ENCODE peak calls at places on chromosome 19, in four cellular contexts. U is HL-60, Q is K562, M is GM12878. H is an unnamed sample.

GRCh38 chr19:36032251-36033104 is at the start of gene CLIP3:
- DNase-seq in U (no peak), Q (peak; percentile 44), M (no peak), H (peak; percentile 85)

GRCh38 chr19:37855098-37855497 is 51.3 kb downstream of the WDR87 start:
- DNase-seq in U (no peak), Q (no peak), M (no peak), H (peak; percentile 37)

GRCh38 chr19:13150919-13151604 is 851 bp downstream of the IER2 start:
- DNase-seq in U (no peak), Q (peak; percentile 36), M (no peak), H (no peak)

GRCh38 chr19:7605490-7606222 is 10.0 kb downstream of the CAMSAP3 start:
- DNase-seq in U (peak; percentile 43), Q (peak; percentile 94), M (peak; percentile 9), H (no peak)

GRCh38 chr19:7558667-7559066 is 23.1 kb downstream of the PNPLA6 start:
- DNase-seq in U (no peak), Q (no peak), M (no peak), H (no peak)

GRCh38 chr19:18433039-18433691 is 4.8 kb downstream of the ISYNA1 start:
- DNase-seq in U (no peak), Q (peak; percentile 54), M (no peak), H (no peak)

GRCh38 chr19:53903055-53903680 is 5.9 kb upstream of the CACNG7 start:
- DNase-seq in U (no peak), Q (peak; percentile 46), M (no peak), H (no peak)

GRCh38 chr19:16509141-16510061 is 13.2 kb downstream of the C19orf44 start:
- DNase-seq in U (no peak), Q (no peak), M (no peak), H (no peak)

GRCh38 chr19:54002495-54003315 is 11.3 kb downstream of the CACNG6 start:
- DNase-seq in U (no peak), Q (no peak), M (no peak), H (no peak)

GRCh38 chr19:12796146-12797071 is 5.1 kb downstream of the JUNB start:
- DNase-seq in U (no peak), Q (peak; percentile 54), M (no peak), H (no peak)

GRCh38 chr19:49999371-50000010 is 25.7 kb downstream of the VRK3 start:
- DNase-seq in U (no peak), Q (no peak), M (no peak), H (no peak)
- TF ChIP-seq SPI1 in U (no peak), Q (no peak), M (no peak), H (no peak)

DNA sequence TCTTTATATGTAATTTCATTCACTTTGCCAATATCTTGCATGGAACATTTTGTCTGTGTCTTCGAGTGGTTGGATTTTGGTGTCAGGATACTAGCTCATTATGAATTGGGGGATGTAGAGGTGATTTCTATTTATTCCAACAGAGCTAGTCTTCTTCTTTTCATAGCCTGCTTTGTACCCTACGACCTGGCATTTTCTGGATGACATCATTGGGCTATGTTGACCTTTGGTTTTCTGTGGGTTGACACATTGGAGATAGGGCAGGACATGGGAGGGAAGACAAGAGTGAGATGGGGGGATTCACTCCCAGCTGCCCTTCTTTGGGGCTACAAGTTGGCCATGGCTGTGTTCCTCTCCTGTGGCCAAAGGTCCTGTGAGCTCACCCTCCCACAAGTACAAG is 38.0 kb downstream of the WTIP start:
- DNase-seq in U (no peak), Q (no peak), M (no peak), H (no peak)
- TF ChIP-seq SPI1 in U (no peak), Q (no peak), M (no peak), H (no peak)

GRCh38 chr19:3142938-3143337 is 7.1 kb downstream of the GNA15 start:
- DNase-seq in U (no peak), Q (peak; percentile 3), M (no peak), H (no peak)

GRCh38 chr19:3137139-3137538 is 1.3 kb downstream of the GNA15 start:
- DNase-seq in U (no peak), Q (no peak), M (no peak), H (no peak)

GRCh38 chr19:3142292-3142670 is 6.4 kb downstream of the GNA15 start:
- DNase-seq in U (no peak), Q (peak; percentile 18), M (no peak), H (no peak)

GRCh38 chr19:3138268-3138667 is 2.4 kb downstream of the GNA15 start:
- DNase-seq in U (no peak), Q (no peak), M (no peak), H (no peak)

GRCh38 chr19:3140667-3141038 is 4.8 kb downstream of the GNA15 start:
- DNase-seq in U (no peak), Q (no peak), M (no peak), H (no peak)
- TF ChIP-seq SPI1 in U (no peak), Q (no peak), M (peak; percentile 20), H (no peak)

GRCh38 chr19:341386-342127 is 3.0 kb downstream of the MIER2 start:
- DNase-seq in U (no peak), Q (no peak), M (no peak), H (no peak)
- TF ChIP-seq SPI1 in U (no peak), Q (no peak), M (no peak), H (no peak)

DNA sequence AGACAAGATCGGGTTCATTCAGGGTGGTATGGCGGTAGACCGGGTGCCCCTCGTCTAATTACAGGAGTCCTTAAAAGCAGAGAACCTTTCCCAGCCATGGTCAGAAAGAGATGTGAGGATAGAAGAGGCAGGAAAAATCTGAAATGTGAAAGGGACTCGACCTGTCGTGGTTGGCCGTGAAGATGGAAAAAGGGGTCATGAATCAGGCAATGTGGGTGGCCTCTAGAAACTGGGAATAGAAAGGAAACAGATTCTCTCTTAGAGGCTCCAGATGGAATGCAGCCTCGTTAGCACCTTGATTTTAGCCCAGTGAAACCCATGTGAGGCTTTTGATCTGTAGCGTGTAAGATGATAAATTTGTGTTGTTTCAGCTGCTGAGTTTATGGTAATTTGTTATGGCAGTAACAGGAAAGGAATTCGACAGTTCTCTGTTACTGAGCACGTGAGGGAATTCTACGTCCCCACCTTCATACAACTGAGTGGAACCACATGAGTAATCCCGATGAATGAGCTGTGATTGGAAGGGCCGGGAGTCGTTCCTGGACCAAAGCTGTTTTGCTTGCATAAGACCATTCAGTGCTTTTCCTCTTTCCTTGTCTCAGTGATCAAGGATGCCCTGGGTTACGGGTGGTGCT is 11.0 kb upstream of the CA11 start:
- DNase-seq in U (no peak), Q (no peak), M (no peak), H (no peak)
- TF ChIP-seq SPI1 in U (no peak), Q (no peak), M (no peak), H (no peak)

DNA sequence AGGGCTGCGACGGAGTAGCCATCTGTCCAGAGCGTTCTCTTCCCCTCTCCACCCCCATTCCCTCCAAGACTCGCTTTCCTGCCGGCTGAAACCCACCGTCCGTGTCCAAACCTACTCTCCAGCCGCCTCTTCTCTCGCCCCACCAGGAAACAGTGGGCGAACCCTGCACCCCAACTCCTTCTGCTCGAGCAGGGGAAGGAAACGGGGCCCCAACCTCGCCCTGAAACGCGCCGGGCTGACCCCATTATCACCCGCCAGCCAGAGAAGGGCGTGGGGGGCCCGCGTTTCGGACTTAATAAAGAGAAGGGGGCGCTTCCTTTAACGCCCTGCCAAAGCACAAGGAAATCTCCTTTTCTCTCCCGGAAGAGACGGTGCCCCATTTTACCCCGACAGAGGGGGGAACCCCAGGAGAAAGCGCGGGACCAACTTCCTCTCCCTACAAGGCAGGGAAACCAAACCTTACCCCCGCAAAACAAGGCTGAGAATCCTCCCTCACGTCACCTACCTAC is 2.4 kb downstream of the ZC3H4 start:
- DNase-seq in U (peak; percentile 63), Q (peak; percentile 44), M (no peak), H (no peak)
- TF ChIP-seq SPI1 in U (peak; percentile 67), Q (peak; percentile 73), M (peak; percentile 62), H (peak; percentile 58)

H was measured in GM12891.